ENCODE peak calls at places on chromosomes 3 and 15, in seven cellular contexts. K, X, C, T, D, F and W are unnamed samples. For H3K4me1, the result is how much of the 10 kb centered on the place peaks cover.

GRCh38 chr3:177337548-177338331 is 140.5 kb upstream of the TBL1XR1 start:
- DNase-seq in F (no peak), T (peak), X (peak), C (no peak), K (no peak), D (no peak), W (no peak)

GRCh38 chr3:115281697-115282685 is 134.9 kb upstream of the ZBTB20 start:
- DNase-seq in T (no peak), F (no peak), X (no peak), K (no peak), D (no peak), C (no peak), W (no peak)

GRCh38 chr3:191648787-191649186 is 187.8 kb downstream of the PYDC2 start:
- DNase-seq in T (peak), K (no peak), C (no peak), X (no peak), F (no peak), D (no peak), W (no peak)

GRCh38 chr3:171328419-171329082 is 131.7 kb downstream of the TNIK start:
- DNase-seq in T (peak), F (peak), K (no peak), X (peak), C (no peak), D (no peak), W (peak)

GRCh38 chr15:88255109-88255495 is 1.4 kb downstream of the NTRK3 start:
- DNase-seq in T (no peak), C (no peak), D (no peak), X (no peak), K (no peak), F (no peak), W (no peak)

GRCh38 chr3:23199649-23200048 is 3.5 kb upstream of the UBE2E2 start:
- DNase-seq in X (no peak), T (no peak), K (no peak), F (no peak), C (no peak), D (no peak), W (no peak)

GRCh38 chr3:20564966-20565365 is 379.0 kb upstream of the SGO1 start:
- DNase-seq in K (no peak), T (no peak), D (no peak), X (no peak), F (no peak), C (no peak), W (no peak)

GRCh38 chr3:36876181-36876936 is 68.5 kb downstream of the TRANK1 start:
- DNase-seq in T (no peak), X (peak), C (no peak), K (no peak), F (no peak), D (no peak), W (peak)

GRCh38 chr3:113271594-113272368 is 60.4 kb downstream of the BOC start:
- DNase-seq in C (no peak), D (no peak), T (no peak), F (no peak), X (no peak), K (no peak), W (no peak)

GRCh38 chr3:64300790-64301423 is 75.6 kb upstream of the PRICKLE2 start:
- DNase-seq in C (no peak), T (peak), X (no peak), F (no peak), K (no peak), D (no peak), W (no peak)

GRCh38 chr3:11582123-11582968 is 61.4 kb downstream of the VGLL4 start:
- DNase-seq in X (no peak), K (no peak), F (peak), D (no peak), C (peak), T (no peak), W (no peak)

GRCh38 chr3:115113367-115113766 is 33.7 kb downstream of the ZBTB20 start:
- DNase-seq in K (no peak), F (no peak), T (no peak), X (no peak), C (no peak), D (no peak), W (no peak)

GRCh38 chr3:176041812-176042211 is 1155.5 kb downstream of the TBL1XR1 start:
- DNase-seq in F (no peak), C (no peak), T (peak), D (no peak), K (no peak), X (no peak), W (no peak)

GRCh38 chr15:77659350-77660321 is 26.9 kb upstream of the LINGO1 start:
- DNase-seq in X (no peak), T (peak), F (peak), C (peak), K (no peak), D (no peak), W (no peak)

GRCh38 chr3:38334656-38335055 is 11.9 kb upstream of the XYLB start:
- DNase-seq in T (peak), C (no peak), X (no peak), D (no peak), K (no peak), F (no peak), W (no peak)

GRCh38 chr3:9416139-9416780 is 18.8 kb downstream of the SETD5 start:
- DNase-seq in F (no peak), T (no peak), C (no peak), K (no peak), D (no peak), X (no peak), W (no peak)

GRCh38 chr15:60875681-60876080 is 353.4 kb downstream of the RORA start:
- DNase-seq in X (no peak), D (no peak), F (no peak), C (no peak), T (no peak), K (no peak), W (no peak)

GRCh38 chr3:79139395-79140060 is 628.3 kb downstream of the ROBO1 start:
- DNase-seq in F (no peak), K (no peak), T (no peak), D (no peak), X (no peak), C (no peak), W (no peak)

GRCh38 chr3:138066383-138066782 is 49.0 kb downstream of the DZIP1L start:
- DNase-seq in F (no peak), D (no peak), C (no peak), X (no peak), K (no peak), T (no peak), W (no peak)

GRCh38 chr3:133408366-133408765 is 8.5 kb downstream of the BFSP2 start:
- DNase-seq in D (no peak), C (no peak), X (no peak), K (no peak), F (no peak), T (no peak), W (no peak)

GRCh38 chr15:74937226-74937601 is 659 bp downstream of the COX5A start:
- DNase-seq in T (no peak), D (no peak), F (no peak), C (no peak), K (no peak), X (no peak), W (no peak)

GRCh38 chr3:156643729-156644389 is 30.5 kb upstream of the TIPARP start:
- DNase-seq in F (peak), D (no peak), X (peak), C (no peak), K (no peak), T (no peak), W (peak)

GRCh38 chr3:65342084-65342683 is 654.4 kb upstream of the ADAMTS9 start:
- DNase-seq in K (peak), T (peak), F (peak), C (no peak), D (no peak), X (no peak), W (no peak)

GRCh38 chr15:98599911-98600685 is 48.2 kb upstream of the IGF1R start:
- DNase-seq in X (peak), T (no peak), D (peak), C (peak), F (peak), K (no peak), W (peak)

GRCh38 chr3:72265250-72265649 is 480.3 kb upstream of the PROK2 start:
- DNase-seq in K (no peak), C (no peak), D (no peak), X (no peak), T (no peak), F (no peak), W (no peak)

GRCh38 chr15:97114900-97115763 is 784.6 kb downstream of the NR2F2 start:
- DNase-seq in X (no peak), K (no peak), C (no peak), F (no peak), T (no peak), D (no peak), W (no peak)

GRCh38 chr3:168088106-168088722 is 7.5 kb downstream of the GOLIM4 start:
- DNase-seq in F (peak), X (no peak), T (no peak), K (no peak), C (no peak), D (no peak), W (no peak)

GRCh38 chr15:39591141-39591895 is 10.4 kb downstream of the THBS1 start:
- DNase-seq in D (no peak), X (no peak), F (peak), T (peak), C (no peak), K (no peak), W (no peak)

GRCh38 chr15:88023956-88024355 is 232.6 kb downstream of the NTRK3 start:
- DNase-seq in F (no peak), T (no peak), D (no peak), K (no peak), C (no peak), X (no peak), W (no peak)

GRCh38 chr3:24272875-24273274 is 221.8 kb downstream of the THRB start:
- DNase-seq in X (no peak), T (peak), F (no peak), D (no peak), C (no peak), K (no peak), W (no peak)

GRCh38 chr3:192833177-192833890 is 84.3 kb downstream of the MB21D2 start:
- DNase-seq in X (no peak), K (no peak), D (no peak), C (no peak), T (peak), F (no peak), W (no peak)

GRCh38 chr3:133487920-133488540 is 85.5 kb upstream of the CDV3 start:
- DNase-seq in T (peak), D (no peak), X (peak), F (no peak), K (no peak), C (no peak), W (peak)

GRCh38 chr3:188051801-188052228 is 102.1 kb upstream of the LPP start:
- DNase-seq in D (peak), C (peak), K (no peak), T (no peak), F (peak), X (no peak), W (no peak)

GRCh38 chr15:26166429-26166828 is 303.3 kb upstream of the ATP10A start:
- DNase-seq in D (no peak), F (no peak), X (no peak), K (no peak), C (no peak), T (no peak), W (no peak)

GRCh38 chr3:141307351-141308059 is 60.8 kb upstream of the ZBTB38 start:
- DNase-seq in D (no peak), T (no peak), F (no peak), C (no peak), X (peak), K (no peak), W (no peak)

GRCh38 chr15:63178034-63178433 is 11.4 kb upstream of the RAB8B start:
- DNase-seq in F (no peak), T (no peak), K (no peak), C (no peak), D (no peak), X (no peak), W (no peak)

GRCh38 chr3:99950921-99951320 is 133.3 kb downstream of the CMSS1 start:
- DNase-seq in C (no peak), X (no peak), F (no peak), D (no peak), K (no peak), T (no peak), W (no peak)

DNA sequence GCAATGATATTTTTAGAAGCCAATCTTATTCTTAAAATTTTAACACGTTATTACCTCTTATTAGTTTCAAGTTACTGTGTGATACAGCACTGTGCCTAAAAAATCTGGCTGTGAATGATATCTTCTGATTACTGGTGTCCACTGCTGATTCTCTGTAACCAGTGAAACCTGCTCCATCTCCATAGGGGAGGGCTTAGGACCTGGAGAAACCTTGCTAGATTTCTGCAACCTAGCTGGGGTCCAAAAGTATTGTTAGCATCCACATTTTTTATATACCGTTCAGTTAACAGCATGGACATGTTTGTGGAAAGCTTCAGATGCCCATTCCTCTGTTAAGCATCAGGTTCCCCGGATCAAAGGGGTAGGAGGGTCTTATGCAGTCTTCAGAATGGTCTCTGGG is 193.9 kb upstream of the TOPAZ1 start:
- DNase-seq in C (no peak), X (no peak), T (no peak), D (no peak), K (no peak), F (no peak), W (no peak)
- H3K4me1 ChIP-seq in C (under half), X (under half), T (under half), D (under half), K (under half), F (under half), W (under half)

DNA sequence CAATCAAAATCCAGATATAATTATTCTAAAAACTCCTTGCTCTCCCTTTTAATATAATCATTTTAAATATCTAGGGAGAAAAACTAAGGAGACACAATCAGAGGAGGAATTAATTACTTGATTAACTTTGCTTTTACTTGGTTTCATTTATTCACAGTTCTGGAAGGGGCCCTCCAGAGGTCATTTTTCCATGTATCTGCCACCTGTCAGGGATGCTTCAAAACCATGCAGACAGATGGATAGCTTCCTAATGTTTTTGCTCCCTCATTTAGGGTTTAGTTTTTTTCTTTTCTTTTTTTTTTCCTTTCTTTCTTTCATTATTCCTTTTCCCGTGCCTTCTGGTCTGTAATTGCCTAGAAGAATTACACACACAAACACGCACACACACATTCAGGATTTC is 438.1 kb upstream of the ARPP21 start:
- DNase-seq in C (no peak), X (no peak), T (no peak), K (no peak), F (no peak), D (no peak), W (no peak)
- H3K4me3 ChIP-seq in C (no peak), X (no peak), T (no peak), K (no peak), F (no peak), D (no peak), W (no peak)

DNA sequence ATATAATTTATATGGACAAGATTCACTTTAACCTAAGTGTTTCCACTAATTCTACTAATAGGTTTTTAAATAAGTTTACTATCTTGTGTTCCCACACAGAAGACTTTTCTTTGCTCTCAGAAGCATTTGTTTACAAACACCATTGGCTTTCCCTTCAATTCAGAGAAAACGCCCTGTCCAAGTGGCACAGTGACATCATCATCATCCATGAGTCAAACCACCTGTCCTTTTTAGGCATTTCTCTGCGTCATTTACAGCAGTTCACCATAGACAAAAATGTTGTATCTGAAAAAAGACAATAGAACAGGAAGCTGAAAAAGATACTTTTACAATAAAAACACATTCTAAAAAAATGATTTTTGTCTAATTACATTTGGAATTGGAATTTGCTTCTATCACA is 9.3 kb upstream of the BCL2L10 start:
- DNase-seq in F (no peak), D (no peak), K (no peak), T (no peak), X (no peak), C (no peak), W (no peak)
- H3K4me1 ChIP-seq in F (under half), D (under half), K (under half), T (under half), X (under half), C (under half), W (under half)

GRCh38 chr3:143172313-143173054 is 52.9 kb downstream of the CHST2 start:
- DNase-seq in X (no peak), D (no peak), C (no peak), F (no peak), K (no peak), T (no peak), W (no peak)
- H3K4me3 ChIP-seq in X (no peak), D (no peak), C (no peak), F (no peak), K (no peak), T (no peak), W (no peak)

GRCh38 chr3:30227571-30228301 is 378.7 kb upstream of the TGFBR2 start:
- DNase-seq in F (no peak), K (no peak), C (no peak), T (peak), X (no peak), D (no peak), W (no peak)
- H3K4me1 ChIP-seq in F (under half), K (under half), C (under half), T (under half), X (under half), D (under half), W (under half)

GRCh38 chr15:78715930-78716329 is 74.9 kb upstream of the CHRNB4 start:
- DNase-seq in K (no peak), C (no peak), T (peak), D (no peak), F (no peak), X (no peak), W (no peak)

GRCh38 chr15:78716651-78717050 is 75.6 kb upstream of the CHRNB4 start:
- DNase-seq in C (no peak), T (no peak), F (no peak), K (no peak), X (no peak), D (no peak), W (no peak)

GRCh38 chr15:78714890-78715289 is 73.9 kb upstream of the CHRNB4 start:
- DNase-seq in X (no peak), D (no peak), C (no peak), T (peak), F (no peak), K (no peak), W (no peak)

GRCh38 chr15:78712797-78713515 is 71.9 kb upstream of the CHRNB4 start:
- DNase-seq in F (no peak), T (no peak), K (no peak), D (no peak), C (no peak), X (peak), W (no peak)

DNA sequence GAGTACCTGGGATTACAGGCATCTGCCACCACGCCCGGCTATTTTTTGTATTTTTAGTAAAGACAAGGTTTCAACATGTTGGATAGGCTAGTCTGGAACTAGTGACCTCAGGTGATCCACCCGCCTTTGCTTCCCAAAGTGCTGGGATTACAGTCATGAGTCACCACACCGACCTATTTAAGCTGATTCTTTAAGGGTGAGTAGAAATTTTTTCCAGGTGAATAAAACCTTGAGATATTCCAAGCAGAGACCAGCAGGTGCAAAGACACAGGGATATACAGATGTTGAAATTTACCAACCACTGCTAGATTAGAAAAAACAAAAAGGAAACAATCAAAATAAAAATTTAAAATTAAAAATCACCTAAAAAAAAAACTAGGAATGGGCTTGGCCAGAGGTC is 74.4 kb upstream of the CHRNB4 start:
- DNase-seq in K (no peak), C (no peak), X (no peak), D (no peak), T (peak), F (no peak), W (no peak)
- H3K4me3 ChIP-seq in K (no peak), C (no peak), X (no peak), D (no peak), T (no peak), F (no peak), W (no peak)

DNA sequence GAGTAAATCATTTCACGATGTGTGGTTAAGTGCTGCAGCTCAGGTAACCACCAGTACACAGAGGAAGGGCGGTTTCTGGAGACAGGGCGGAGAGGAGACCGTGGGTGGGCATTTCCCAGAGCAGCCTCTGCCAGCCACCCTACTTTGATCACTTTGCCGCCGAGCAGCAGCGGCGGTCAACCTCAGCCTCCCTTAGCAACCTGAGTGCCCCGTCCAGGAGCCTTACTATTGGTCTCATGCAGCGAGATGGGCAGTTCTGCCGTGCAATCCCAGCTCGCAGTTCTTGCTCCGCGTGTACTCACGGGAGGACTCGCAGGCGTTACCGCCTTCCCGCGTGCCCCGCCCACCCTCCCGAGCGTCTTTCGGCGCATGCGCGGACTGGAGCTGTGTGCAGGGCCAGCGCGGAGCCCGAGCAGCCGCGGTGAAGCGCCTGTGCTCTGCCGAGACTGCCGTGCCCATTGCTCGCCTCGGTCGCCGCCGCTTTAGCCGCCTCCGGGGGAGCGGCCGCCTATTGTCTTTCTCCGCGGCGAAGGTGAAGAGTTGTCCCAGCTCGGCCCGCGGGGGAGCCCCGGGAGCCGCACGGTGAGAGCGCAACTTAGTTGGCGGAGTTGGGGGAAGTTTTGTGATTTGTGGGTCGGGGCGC is at the start of gene AKAP13:
- DNase-seq in F (peak), X (peak), K (peak), D (peak), C (peak), T (peak), W (peak)
- H3K4me1 ChIP-seq in F (under half), X (under half), K (under half), D (under half), C (under half), T (under half), W (half or more)